ENCODE peak calls at places on chromosomes 3 and 15, in seven cellular contexts. X, S, E, L, A, K and F are unnamed samples.

GRCh38 chr15:63982381-63982854 is 63.9 kb downstream of the DAPK2 start:
- DNase-seq in X (no peak), S (no peak), E (no peak), L (no peak), A (no peak), K (no peak), F (no peak)

GRCh38 chr3:119034256-119035013 is at the start of gene IGSF11:
- DNase-seq in X (peak), S (peak), E (peak), L (peak), A (peak), K (peak), F (no peak)

GRCh38 chr3:171809513-171810277 is 588 bp downstream of the PLD1 start:
- DNase-seq in X (peak), S (peak), E (peak), L (peak), A (peak), K (peak), F (no peak)

GRCh38 chr15:57861805-57862586 is 155.5 kb downstream of the POLR2M start:
- DNase-seq in X (peak), S (no peak), E (no peak), L (no peak), A (no peak), K (no peak), F (no peak)

GRCh38 chr3:165185707-165186327 is 10.4 kb downstream of the SLITRK3 start:
- DNase-seq in X (peak), S (no peak), E (peak), L (peak), A (peak), K (peak), F (no peak)

GRCh38 chr3:111548060-111548459 is 6.1 kb downstream of the CD96 start:
- DNase-seq in X (peak), S (no peak), E (no peak), L (no peak), A (no peak), K (no peak), F (no peak)

GRCh38 chr3:78666458-78666800 is 1101.4 kb downstream of the ROBO1 start:
- DNase-seq in X (peak), S (no peak), E (no peak), L (no peak), A (no peak), K (no peak), F (no peak)

GRCh38 chr3:194285024-194285858 is 65.9 kb downstream of the CPN2 start:
- DNase-seq in X (peak), S (no peak), E (no peak), L (no peak), A (no peak), K (no peak), F (no peak)

GRCh38 chr15:52078197-52078875 is 34.2 kb downstream of the BCL2L10 start:
- DNase-seq in X (no peak), S (no peak), E (no peak), L (no peak), A (no peak), K (no peak), F (no peak)

GRCh38 chr3:31196881-31197364 is 302.5 kb upstream of the GADL1 start:
- DNase-seq in X (peak), S (no peak), E (no peak), L (no peak), A (no peak), K (no peak), F (no peak)

GRCh38 chr3:142586803-142587406 is 8.4 kb upstream of the ATR start:
- DNase-seq in X (peak), S (no peak), E (peak), L (peak), A (no peak), K (peak), F (peak)

GRCh38 chr3:45906681-45907220 is 20.4 kb downstream of the CCR9 start:
- DNase-seq in X (peak), S (no peak), E (no peak), L (no peak), A (no peak), K (no peak), F (no peak)

GRCh38 chr15:41585140-41586047 is 26.4 kb downstream of the TYRO3 start:
- DNase-seq in X (peak), S (peak), E (peak), L (peak), A (peak), K (peak), F (peak)

GRCh38 chr3:45771166-45771775 is 25.1 kb downstream of the SLC6A20 start:
- DNase-seq in X (no peak), S (no peak), E (no peak), L (no peak), A (no peak), K (no peak), F (no peak)

GRCh38 chr15:92611995-92612745 is 43.4 kb downstream of the FAM174B start:
- DNase-seq in X (no peak), S (no peak), E (no peak), L (no peak), A (no peak), K (no peak), F (no peak)

GRCh38 chr3:190345027-190345821 is 23.0 kb upstream of the CLDN1 start:
- DNase-seq in X (peak), S (no peak), E (no peak), L (no peak), A (no peak), K (no peak), F (peak)

GRCh38 chr15:56732881-56733130 is 503 bp downstream of the ZNF280D start:
- DNase-seq in X (no peak), S (no peak), E (no peak), L (no peak), A (no peak), K (no peak), F (no peak)

GRCh38 chr15:34716111-34716510 is 38.7 kb downstream of the GJD2 start:
- DNase-seq in X (no peak), S (no peak), E (no peak), L (no peak), A (no peak), K (peak), F (no peak)

GRCh38 chr3:115092220-115092791 is 54.8 kb downstream of the ZBTB20 start:
- DNase-seq in X (peak), S (no peak), E (peak), L (peak), A (peak), K (peak), F (no peak)

GRCh38 chr15:53251998-53252397 is 461.9 kb upstream of the ONECUT1 start:
- DNase-seq in X (no peak), S (no peak), E (no peak), L (no peak), A (no peak), K (no peak), F (no peak)

GRCh38 chr3:178267158-178267838 is 268.9 kb upstream of the KCNMB2 start:
- DNase-seq in X (no peak), S (no peak), E (no peak), L (no peak), A (no peak), K (no peak), F (no peak)

GRCh38 chr15:69861331-69862171 is 236.2 kb downstream of the TLE3 start:
- DNase-seq in X (peak), S (no peak), E (no peak), L (no peak), A (no peak), K (no peak), F (peak)

GRCh38 chr3:114804099-114804498 is 343.0 kb downstream of the ZBTB20 start:
- DNase-seq in X (peak), S (no peak), E (no peak), L (no peak), A (no peak), K (no peak), F (no peak)

GRCh38 chr3:136332302-136332701 is 82.2 kb downstream of the PCCB start:
- DNase-seq in X (no peak), S (no peak), E (no peak), L (no peak), A (no peak), K (no peak), F (no peak)

GRCh38 chr15:71336671-71337070 is 221.4 kb downstream of the THSD4 start:
- DNase-seq in X (no peak), S (no peak), E (no peak), L (no peak), A (no peak), K (no peak), F (no peak)

GRCh38 chr15:47987908-47988532 is 132.8 kb upstream of the SLC24A5 start:
- DNase-seq in X (peak), S (no peak), E (peak), L (peak), A (no peak), K (peak), F (peak)

GRCh38 chr15:66101715-66102395 is 151.7 kb downstream of the MEGF11 start:
- DNase-seq in X (no peak), S (no peak), E (no peak), L (no peak), A (no peak), K (no peak), F (no peak)

GRCh38 chr3:114014211-114014610 is 42.1 kb downstream of the CCDC191 start:
- DNase-seq in X (no peak), S (no peak), E (no peak), L (no peak), A (no peak), K (no peak), F (no peak)

GRCh38 chr3:187669675-187670504 is at the start of gene SST:
- DNase-seq in X (peak), S (peak), E (peak), L (no peak), A (peak), K (peak), F (no peak)

GRCh38 chr3:47577583-47578118 is 1.0 kb downstream of the CSPG5 start:
- DNase-seq in X (no peak), S (peak), E (no peak), L (no peak), A (peak), K (peak), F (no peak)

GRCh38 chr3:42853739-42854302 is 21.9 kb downstream of the CYP8B1 start:
- DNase-seq in X (peak), S (no peak), E (no peak), L (no peak), A (no peak), K (no peak), F (no peak)

GRCh38 chr3:126550488-126551051 is 8.2 kb downstream of the C3orf22 start:
- DNase-seq in X (no peak), S (peak), E (no peak), L (no peak), A (peak), K (no peak), F (no peak)

GRCh38 chr3:156609546-156609945 is 54.6 kb upstream of the SSR3 start:
- DNase-seq in X (no peak), S (no peak), E (no peak), L (no peak), A (no peak), K (no peak), F (no peak)

GRCh38 chr3:170524072-170524471 is 61.8 kb downstream of the SLC7A14 start:
- DNase-seq in X (peak), S (no peak), E (no peak), L (no peak), A (no peak), K (no peak), F (no peak)

GRCh38 chr3:195075941-195076875 is 194.8 kb downstream of the XXYLT1 start:
- DNase-seq in X (no peak), S (peak), E (no peak), L (no peak), A (peak), K (no peak), F (no peak)

GRCh38 chr15:35448294-35448693 is 97.7 kb downstream of the DPH6 start:
- DNase-seq in X (peak), S (no peak), E (no peak), L (no peak), A (no peak), K (no peak), F (no peak)

GRCh38 chr3:33749546-33750215 is 31.6 kb upstream of the CLASP2 start:
- DNase-seq in X (peak), S (no peak), E (peak), L (no peak), A (no peak), K (no peak), F (no peak)

GRCh38 chr15:96225642-96226259 is 104.7 kb upstream of the NR2F2 start:
- DNase-seq in X (no peak), S (no peak), E (no peak), L (no peak), A (no peak), K (no peak), F (peak)

GRCh38 chr3:8458711-8459110 is 42.9 kb upstream of the LMCD1 start:
- DNase-seq in X (no peak), S (no peak), E (no peak), L (no peak), A (no peak), K (no peak), F (no peak)

DNA sequence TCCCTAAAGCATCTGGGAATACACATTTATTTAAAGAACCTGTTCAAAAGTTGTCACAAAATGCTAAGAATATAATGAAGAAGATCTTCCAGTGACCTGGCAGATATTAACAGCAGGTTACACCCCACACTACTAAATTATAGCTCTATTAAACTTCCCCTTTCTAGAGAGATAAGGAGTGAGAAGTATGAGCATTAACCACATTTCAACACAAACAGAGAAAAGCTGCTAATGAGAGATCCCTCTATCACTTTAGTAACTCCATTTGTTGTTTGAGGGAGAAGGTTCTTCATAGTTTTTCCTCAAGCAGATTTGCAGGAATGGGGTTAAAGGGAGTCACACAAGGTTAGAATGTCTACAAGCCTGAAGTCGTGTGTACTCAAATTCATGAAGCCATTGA is 3.6 kb downstream of the COL8A1 start:
- DNase-seq in X (no peak), S (no peak), E (no peak), L (no peak), A (no peak), K (no peak), F (no peak)
- H3K4me3 ChIP-seq in X (peak), S (no peak), E (no peak), L (no peak), A (no peak), K (peak), F (no peak)

GRCh38 chr3:116757310-116757709 is 47.7 kb downstream of the TUSC7 start:
- DNase-seq in X (no peak), S (no peak), E (no peak), L (no peak), A (no peak), K (no peak), F (no peak)
- H3K4me3 ChIP-seq in X (no peak), S (no peak), E (no peak), L (no peak), A (no peak), K (no peak), F (no peak)

DNA sequence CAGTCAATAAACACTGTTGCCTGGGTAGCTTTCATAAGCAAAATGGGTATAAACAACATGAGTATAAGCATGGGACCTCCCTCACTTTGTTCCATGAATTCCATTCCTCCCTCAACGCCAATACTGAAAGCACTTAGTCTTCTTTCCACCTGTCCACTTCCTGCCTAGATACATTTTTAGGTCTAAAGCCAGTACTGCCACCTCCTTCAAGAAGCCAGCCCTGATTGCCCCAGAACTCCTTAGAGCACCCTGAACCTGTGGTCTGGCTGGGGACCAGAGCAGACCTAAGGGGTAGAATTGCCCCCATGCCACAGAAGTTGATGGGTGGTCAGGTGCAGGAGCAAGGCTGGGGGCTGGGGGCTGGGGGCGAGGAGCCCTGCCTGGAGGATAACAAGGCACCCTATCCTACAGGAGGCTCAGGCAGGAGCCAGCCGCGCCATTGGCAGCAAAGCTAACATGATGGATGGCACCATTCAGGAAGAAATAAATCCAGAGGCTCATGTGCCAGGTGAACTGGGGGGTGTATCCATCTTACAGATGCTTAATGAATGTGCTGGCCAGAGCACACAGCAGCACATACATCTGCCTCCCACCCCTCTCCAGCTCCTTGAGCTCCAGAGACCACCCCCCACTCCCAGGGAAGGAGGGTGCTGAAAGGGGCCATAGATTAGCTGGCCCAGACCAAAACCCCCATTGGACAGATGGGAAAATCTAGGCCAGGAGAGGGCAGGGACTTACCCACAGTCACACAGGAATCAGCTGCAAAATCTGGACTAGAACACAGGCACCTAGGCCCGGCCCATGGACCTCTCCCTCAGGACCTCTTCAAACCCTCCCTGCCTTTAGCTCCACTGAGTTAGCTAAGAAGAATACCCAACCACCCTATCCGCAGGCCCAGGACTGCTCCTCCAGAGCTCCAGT is 113.8 kb upstream of the LINGO1 start:
- DNase-seq in X (no peak), S (peak), E (no peak), L (no peak), A (no peak), K (no peak), F (no peak)
- H3K4me3 ChIP-seq in X (no peak), S (no peak), E (no peak), L (no peak), A (no peak), K (no peak), F (no peak)

GRCh38 chr3:32502944-32503286 is 263 bp upstream of the CMTM6 start:
- DNase-seq in X (no peak), S (no peak), E (no peak), L (no peak), A (no peak), K (no peak), F (no peak)
- H3K4me3 ChIP-seq in X (peak), S (peak), E (peak), L (peak), A (peak), K (peak), F (peak)

GRCh38 chr15:83283813-83284562 is 476 bp downstream of the BNC1 start:
- DNase-seq in X (peak), S (peak), E (no peak), L (no peak), A (no peak), K (no peak), F (no peak)

GRCh38 chr15:83285979-83286553 is 1.6 kb upstream of the BNC1 start:
- DNase-seq in X (peak), S (no peak), E (no peak), L (no peak), A (no peak), K (no peak), F (peak)

GRCh38 chr15:83282859-83283812 is 1.3 kb downstream of the BNC1 start:
- DNase-seq in X (peak), S (peak), E (no peak), L (no peak), A (no peak), K (no peak), F (no peak)

GRCh38 chr15:83285284-83285978 is 967 bp upstream of the BNC1 start:
- DNase-seq in X (no peak), S (no peak), E (no peak), L (no peak), A (no peak), K (no peak), F (no peak)

GRCh38 chr15:83284563-83285283 is at the start of gene BNC1:
- DNase-seq in X (peak), S (no peak), E (no peak), L (no peak), A (no peak), K (no peak), F (no peak)
- H3K4me3 ChIP-seq in X (peak), S (peak), E (no peak), L (no peak), A (peak), K (peak), F (peak)

DNA sequence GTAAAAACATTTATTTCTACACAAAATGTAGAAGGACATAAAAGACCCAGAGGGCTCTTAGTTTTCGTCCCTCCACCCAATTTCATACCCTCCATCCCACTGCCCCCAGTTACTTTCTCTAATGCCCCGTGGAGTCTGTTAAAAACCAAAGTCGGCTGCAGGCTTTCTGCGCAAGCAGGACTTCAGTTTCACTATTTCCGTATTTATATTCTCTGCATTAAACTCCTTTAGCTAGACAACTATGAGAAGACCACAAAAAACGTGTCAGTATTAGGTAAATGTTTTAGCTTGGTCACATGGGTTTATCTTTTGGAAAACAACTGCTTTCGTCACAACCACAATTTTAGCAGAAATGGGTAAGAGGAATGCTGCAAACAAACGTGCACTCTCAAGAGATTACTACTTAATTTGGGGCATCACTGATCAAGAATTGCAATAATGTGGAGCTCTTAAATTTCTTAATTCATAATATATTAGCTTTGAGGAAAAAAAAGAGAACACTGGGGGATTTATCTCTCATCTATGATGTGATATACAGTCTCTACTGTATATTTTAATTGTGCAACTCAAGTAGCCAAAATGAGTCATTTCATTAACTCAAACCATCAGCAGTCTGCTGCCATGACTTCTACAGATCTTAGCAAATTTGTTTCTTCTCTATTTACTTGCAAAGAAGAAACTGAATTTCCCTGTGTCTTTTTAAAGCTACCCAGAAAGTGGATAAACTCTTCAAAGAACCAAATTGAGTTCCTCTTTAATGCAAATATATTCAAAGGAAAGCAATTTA is 740 bp upstream of the NSMCE3 start:
- DNase-seq in X (peak), S (no peak), E (no peak), L (peak), A (no peak), K (no peak), F (peak)
- H3K4me3 ChIP-seq in X (peak), S (peak), E (peak), L (peak), A (peak), K (peak), F (peak)